ENCODE peak calls at places on chromosomes 1 and 21, in eight cellular contexts. B is dorsolateral prefrontal cortex; J is stimulated activated naive CD4-positive, alpha-beta T cell; R is H4; V is LoVo; W is aorta; D is HT-29; N is activated CD4-positive, CD25-positive, alpha-beta regulatory T cell. Z is an unnamed sample.

GRCh38 chr1:167791281-167792209 is 69.8 kb downstream of the MPZL1 start:
- DNase-seq in B (no peak), J (no peak), R (no peak), V (no peak), W (no peak), D (no peak), N (no peak), Z (no peak)

GRCh38 chr1:85616736-85617135 is 36.2 kb downstream of the CCN1 start:
- DNase-seq in B (no peak), J (no peak), R (no peak), V (no peak), W (no peak), D (no peak), N (no peak), Z (no peak)

GRCh38 chr1:46533179-46533864 is 18.1 kb downstream of the KNCN start:
- DNase-seq in B (no peak), J (peak), R (no peak), V (no peak), W (peak), D (no peak), N (no peak), Z (no peak)

GRCh38 chr1:151653397-151653796 is 41.5 kb downstream of the SNX27 start:
- DNase-seq in B (no peak), J (no peak), R (no peak), V (no peak), W (no peak), D (no peak), N (no peak), Z (no peak)

GRCh38 chr1:41673806-41674205 is 189.3 kb upstream of the EDN2 start:
- DNase-seq in B (no peak), J (peak), R (no peak), V (no peak), W (no peak), D (no peak), N (no peak), Z (peak)

GRCh38 chr1:184509105-184509504 is 122.3 kb downstream of the C1orf21 start:
- DNase-seq in B (no peak), J (no peak), R (no peak), V (no peak), W (no peak), D (no peak), N (no peak), Z (no peak)

GRCh38 chr1:228101994-228102790 is 933 bp downstream of the C1orf35 start:
- DNase-seq in B (no peak), J (no peak), R (no peak), V (peak), W (no peak), D (peak), N (peak), Z (peak)

GRCh38 chr21:32007461-32007860 is 134.6 kb downstream of the HUNK start:
- DNase-seq in B (no peak), J (no peak), R (peak), V (no peak), W (no peak), D (no peak), N (no peak), Z (no peak)

GRCh38 chr1:109040627-109041613 is 982 bp downstream of the WDR47 start:
- DNase-seq in B (no peak), J (no peak), R (no peak), V (no peak), W (peak), D (peak), N (no peak), Z (peak)

GRCh38 chr21:21188513-21189188 is 190.4 kb downstream of the NCAM2 start:
- DNase-seq in B (no peak), J (no peak), R (no peak), V (no peak), W (no peak), D (no peak), N (no peak), Z (no peak)

GRCh38 chr1:216805233-216805632 is 82.0 kb upstream of the ESRRG start:
- DNase-seq in B (no peak), J (no peak), R (no peak), V (no peak), W (no peak), D (no peak), N (no peak), Z (no peak)

GRCh38 chr21:25967566-25968438 is 202.8 kb downstream of the APP start:
- DNase-seq in B (no peak), J (peak), R (no peak), V (no peak), W (no peak), D (no peak), N (no peak), Z (peak)

GRCh38 chr21:42569732-42570301 is 56.2 kb downstream of the SLC37A1 start:
- DNase-seq in B (no peak), J (no peak), R (no peak), V (no peak), W (peak), D (no peak), N (no peak), Z (no peak)

GRCh38 chr1:225483818-225484656 is 56.2 kb upstream of the LBR start:
- DNase-seq in B (no peak), J (no peak), R (no peak), V (no peak), W (peak), D (no peak), N (no peak), Z (no peak)

GRCh38 chr1:24946861-24947658 is 17.0 kb upstream of the RUNX3 start:
- DNase-seq in B (no peak), J (no peak), R (no peak), V (no peak), W (no peak), D (no peak), N (no peak), Z (no peak)

Z was measured in OCI-LY7.